ENCODE peak calls at places on chromosomes 5 and 9, in six cellular contexts. One of them, this sample, is unnamed.

GRCh38 chr5:141430332-141431113 is at the start of gene PCDHGA12:
- DNase-seq in lower leg skin: no peak
- DNase-seq in epithelial cell of esophagus: peak; percentile 77
- DNase-seq in psoas muscle: peak; percentile 82
- DNase-seq in astrocyte of the cerebellum: peak; percentile 70
- DNase-seq in H9: no peak
- DNase-seq in this sample: peak; percentile 52

GRCh38 chr9:95575796-95576195 is 59.0 kb upstream of the PTCH1 start:
- DNase-seq in lower leg skin: no peak
- DNase-seq in epithelial cell of esophagus: no peak
- DNase-seq in psoas muscle: no peak
- DNase-seq in astrocyte of the cerebellum: no peak
- DNase-seq in H9: no peak
- DNase-seq in this sample: no peak

GRCh38 chr9:101705135-101705661 is 33.2 kb downstream of the GRIN3A start:
- DNase-seq in lower leg skin: peak; percentile 81
- DNase-seq in epithelial cell of esophagus: peak; percentile 24
- DNase-seq in psoas muscle: peak; percentile 44
- DNase-seq in astrocyte of the cerebellum: no peak
- DNase-seq in H9: peak; percentile 82
- DNase-seq in this sample: peak; percentile 10

GRCh38 chr9:35603506-35603985 is 1.5 kb upstream of the TESK1 start:
- DNase-seq in lower leg skin: peak; percentile 97
- DNase-seq in epithelial cell of esophagus: peak; percentile 61
- DNase-seq in psoas muscle: peak; percentile 90
- DNase-seq in astrocyte of the cerebellum: no peak
- DNase-seq in H9: no peak
- DNase-seq in this sample: peak; percentile 2

GRCh38 chr5:160198148-160198545 is 31.2 kb upstream of the FABP6 start:
- DNase-seq in lower leg skin: no peak
- DNase-seq in epithelial cell of esophagus: no peak
- DNase-seq in psoas muscle: no peak
- DNase-seq in astrocyte of the cerebellum: no peak
- DNase-seq in H9: peak; percentile 33
- DNase-seq in this sample: no peak

GRCh38 chr5:175842947-175843793 is 28.2 kb upstream of the CPLX2 start:
- DNase-seq in lower leg skin: no peak
- DNase-seq in epithelial cell of esophagus: peak; percentile 17
- DNase-seq in psoas muscle: peak; percentile 54
- DNase-seq in astrocyte of the cerebellum: peak; percentile 32
- DNase-seq in H9: peak; percentile 56
- DNase-seq in this sample: peak; percentile 37

GRCh38 chr9:8576741-8577140 is 777.2 kb upstream of the DMAC1 start:
- DNase-seq in lower leg skin: no peak
- DNase-seq in epithelial cell of esophagus: no peak
- DNase-seq in psoas muscle: no peak
- DNase-seq in astrocyte of the cerebellum: no peak
- DNase-seq in H9: no peak
- DNase-seq in this sample: no peak

GRCh38 chr5:179837076-179838011 is 16.6 kb downstream of the SQSTM1 start:
- DNase-seq in lower leg skin: no peak
- DNase-seq in epithelial cell of esophagus: no peak
- DNase-seq in psoas muscle: no peak
- DNase-seq in astrocyte of the cerebellum: no peak
- DNase-seq in H9: no peak
- DNase-seq in this sample: no peak

GRCh38 chr9:104795857-104796256 is 31.9 kb downstream of the NIPSNAP3B start:
- DNase-seq in lower leg skin: no peak
- DNase-seq in epithelial cell of esophagus: no peak
- DNase-seq in psoas muscle: no peak
- DNase-seq in astrocyte of the cerebellum: no peak
- DNase-seq in H9: no peak
- DNase-seq in this sample: no peak

GRCh38 chr9:100689635-100690034 is 111.8 kb downstream of the CAVIN4 start:
- DNase-seq in lower leg skin: no peak
- DNase-seq in epithelial cell of esophagus: no peak
- DNase-seq in psoas muscle: no peak
- DNase-seq in astrocyte of the cerebellum: no peak
- DNase-seq in H9: no peak
- DNase-seq in this sample: no peak

GRCh38 chr9:105643795-105644194 is 18.5 kb upstream of the TAL2 start:
- DNase-seq in lower leg skin: no peak
- DNase-seq in epithelial cell of esophagus: no peak
- DNase-seq in psoas muscle: no peak
- DNase-seq in astrocyte of the cerebellum: no peak
- DNase-seq in H9: no peak
- DNase-seq in this sample: no peak

GRCh38 chr9:38761334-38761733 is 41.4 kb upstream of the FAM240B start:
- DNase-seq in lower leg skin: no peak
- DNase-seq in epithelial cell of esophagus: no peak
- DNase-seq in psoas muscle: no peak
- DNase-seq in astrocyte of the cerebellum: peak; percentile 2
- DNase-seq in H9: peak; percentile 54
- DNase-seq in this sample: no peak

GRCh38 chr5:172370237-172370640 is 84.1 kb downstream of the SH3PXD2B start:
- DNase-seq in lower leg skin: no peak
- DNase-seq in epithelial cell of esophagus: no peak
- DNase-seq in psoas muscle: no peak
- DNase-seq in astrocyte of the cerebellum: no peak
- DNase-seq in H9: no peak
- DNase-seq in this sample: no peak

GRCh38 chr9:75333624-75334023 is 245.3 kb downstream of the OSTF1 start:
- DNase-seq in lower leg skin: no peak
- DNase-seq in epithelial cell of esophagus: no peak
- DNase-seq in psoas muscle: no peak
- DNase-seq in astrocyte of the cerebellum: no peak
- DNase-seq in H9: no peak
- DNase-seq in this sample: no peak
- TF ChIP-seq CTCF in lower leg skin: no peak
- TF ChIP-seq CTCF in epithelial cell of esophagus: peak; percentile 5
- TF ChIP-seq CTCF in psoas muscle: peak; percentile 23
- TF ChIP-seq CTCF in astrocyte of the cerebellum: peak; percentile 14
- TF ChIP-seq CTCF in H9: peak; percentile 73
- TF ChIP-seq CTCF in this sample: no peak

GRCh38 chr5:177303121-177303924 is at the start of the genes PRELID1 and RAB24:
- DNase-seq in lower leg skin: peak; percentile 98
- DNase-seq in epithelial cell of esophagus: peak; percentile 91
- DNase-seq in psoas muscle: peak; percentile 95
- DNase-seq in astrocyte of the cerebellum: peak; percentile 42
- DNase-seq in H9: peak; percentile 87
- DNase-seq in this sample: peak; percentile 27
- TF ChIP-seq CTCF in lower leg skin: no peak
- TF ChIP-seq CTCF in epithelial cell of esophagus: peak; percentile 24
- TF ChIP-seq CTCF in psoas muscle: peak; percentile 23
- TF ChIP-seq CTCF in astrocyte of the cerebellum: peak; percentile 37
- TF ChIP-seq CTCF in H9: peak; percentile 40
- TF ChIP-seq CTCF in this sample: no peak

DNA sequence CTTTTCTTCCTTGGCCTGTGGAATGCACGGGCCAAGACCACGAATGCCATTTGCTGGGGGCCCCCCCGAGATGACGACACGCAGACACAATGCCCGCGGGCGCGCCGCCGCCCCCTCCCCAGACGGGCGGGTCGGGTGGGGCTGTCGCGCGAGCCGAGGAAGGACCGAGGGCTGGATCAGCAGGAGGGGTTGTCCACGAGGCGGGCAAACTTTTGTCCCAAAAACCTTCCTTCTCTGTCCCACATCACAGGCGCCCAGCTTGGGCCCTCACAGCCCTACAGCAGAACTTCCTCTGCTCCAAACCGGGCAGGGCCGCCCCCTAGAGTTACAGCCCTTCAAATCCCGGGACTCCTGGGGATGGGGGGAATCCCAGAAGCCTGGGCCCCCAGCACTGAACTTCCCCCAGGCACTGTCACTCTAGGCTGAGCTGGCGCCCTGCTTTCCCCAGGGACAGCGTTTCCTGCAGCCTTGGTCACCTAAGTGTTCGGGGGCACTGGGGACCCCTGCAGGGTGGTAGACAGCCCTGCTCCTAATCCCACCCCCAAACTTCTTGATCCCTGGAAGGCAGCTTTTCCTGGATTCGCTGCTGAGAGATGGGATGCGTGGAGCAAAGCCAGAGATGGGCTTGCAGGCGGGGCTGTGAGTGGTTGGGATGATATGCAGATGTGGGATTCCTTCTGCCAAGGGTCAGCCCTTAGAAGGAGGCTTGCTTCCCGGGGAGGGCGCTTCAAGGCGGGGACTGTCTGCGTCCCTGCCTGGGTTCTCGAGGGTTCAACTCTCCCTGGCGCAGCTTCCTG is 980 bp downstream of the COL5A1 start:
- DNase-seq in lower leg skin: peak; percentile 94
- DNase-seq in epithelial cell of esophagus: no peak
- DNase-seq in psoas muscle: peak; percentile 77
- DNase-seq in astrocyte of the cerebellum: no peak
- DNase-seq in H9: peak; percentile 59
- DNase-seq in this sample: no peak
- TF ChIP-seq CTCF in lower leg skin: no peak
- TF ChIP-seq CTCF in epithelial cell of esophagus: no peak
- TF ChIP-seq CTCF in psoas muscle: no peak
- TF ChIP-seq CTCF in astrocyte of the cerebellum: peak; percentile 51
- TF ChIP-seq CTCF in H9: no peak
- TF ChIP-seq CTCF in this sample: peak; percentile 34

GRCh38 chr5:101590384-101590783 is 687.3 kb upstream of the ST8SIA4 start:
- DNase-seq in lower leg skin: no peak
- DNase-seq in epithelial cell of esophagus: peak; percentile 3
- DNase-seq in psoas muscle: no peak
- DNase-seq in astrocyte of the cerebellum: no peak
- DNase-seq in H9: no peak
- DNase-seq in this sample: no peak
- TF ChIP-seq CTCF in lower leg skin: no peak
- TF ChIP-seq CTCF in epithelial cell of esophagus: peak; percentile 38
- TF ChIP-seq CTCF in psoas muscle: no peak
- TF ChIP-seq CTCF in astrocyte of the cerebellum: peak; percentile 44
- TF ChIP-seq CTCF in H9: peak; percentile 68
- TF ChIP-seq CTCF in this sample: peak; percentile 59

GRCh38 chr5:14323466-14323865 is 180.3 kb downstream of the TRIO start:
- DNase-seq in lower leg skin: peak; percentile 48
- DNase-seq in epithelial cell of esophagus: no peak
- DNase-seq in psoas muscle: no peak
- DNase-seq in astrocyte of the cerebellum: no peak
- DNase-seq in H9: no peak
- DNase-seq in this sample: no peak

GRCh38 chr5:14328144-14328543 is 185.0 kb downstream of the TRIO start:
- DNase-seq in lower leg skin: no peak
- DNase-seq in epithelial cell of esophagus: no peak
- DNase-seq in psoas muscle: no peak
- DNase-seq in astrocyte of the cerebellum: no peak
- DNase-seq in H9: no peak
- DNase-seq in this sample: no peak

GRCh38 chr5:14325369-14325768 is 182.2 kb downstream of the TRIO start:
- DNase-seq in lower leg skin: peak; percentile 29
- DNase-seq in epithelial cell of esophagus: no peak
- DNase-seq in psoas muscle: no peak
- DNase-seq in astrocyte of the cerebellum: no peak
- DNase-seq in H9: no peak
- DNase-seq in this sample: no peak

GRCh38 chr5:14327624-14328023 is 184.5 kb downstream of the TRIO start:
- DNase-seq in lower leg skin: no peak
- DNase-seq in epithelial cell of esophagus: no peak
- DNase-seq in psoas muscle: no peak
- DNase-seq in astrocyte of the cerebellum: no peak
- DNase-seq in H9: no peak
- DNase-seq in this sample: peak; percentile 8

DNA sequence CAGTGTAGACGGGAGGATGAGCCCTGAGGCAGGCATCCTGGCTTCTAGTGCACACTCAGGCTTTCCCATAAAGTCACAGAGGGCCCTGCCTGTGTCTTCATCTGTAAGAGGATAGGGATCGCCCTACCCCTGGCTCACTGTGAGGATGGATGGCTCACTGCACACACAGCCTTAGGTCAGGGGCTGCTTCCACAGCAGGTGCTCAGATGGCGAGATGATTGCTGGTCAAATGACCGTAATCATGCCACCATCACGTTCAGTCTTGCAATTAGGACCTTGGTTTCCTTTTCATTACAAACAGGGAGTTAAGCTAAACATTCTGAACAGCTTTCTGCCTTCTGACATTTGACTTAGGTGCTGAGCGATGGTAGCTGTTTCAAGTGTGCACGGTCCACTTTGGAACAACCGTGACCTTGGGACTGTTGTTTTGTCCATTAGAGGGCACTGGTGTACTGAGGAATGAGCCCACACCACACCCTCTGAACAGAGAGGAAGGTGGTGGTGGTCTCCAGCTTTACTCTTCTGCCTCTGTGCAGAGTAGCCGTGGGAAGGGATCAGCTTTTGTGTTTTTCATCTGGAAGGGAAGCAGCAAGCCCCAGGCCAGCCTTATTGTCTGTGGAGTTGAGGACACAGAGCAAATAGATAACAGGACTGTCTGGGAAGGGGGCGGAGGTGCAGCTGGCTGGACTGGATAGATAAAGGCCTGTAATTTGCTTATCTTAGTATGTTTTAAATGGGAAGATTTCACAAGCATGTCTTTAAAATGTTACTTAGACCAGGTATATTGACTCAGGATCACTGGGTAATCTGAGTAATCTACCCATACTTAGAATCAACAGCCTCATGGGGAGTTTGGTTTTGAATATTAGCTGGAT is 183.1 kb downstream of the TRIO start:
- DNase-seq in lower leg skin: no peak
- DNase-seq in epithelial cell of esophagus: no peak
- DNase-seq in psoas muscle: no peak
- DNase-seq in astrocyte of the cerebellum: no peak
- DNase-seq in H9: no peak
- DNase-seq in this sample: no peak
- TF ChIP-seq CTCF in lower leg skin: no peak
- TF ChIP-seq CTCF in epithelial cell of esophagus: no peak
- TF ChIP-seq CTCF in psoas muscle: peak; percentile 20
- TF ChIP-seq CTCF in astrocyte of the cerebellum: peak; percentile 28
- TF ChIP-seq CTCF in H9: peak; percentile 70
- TF ChIP-seq CTCF in this sample: peak; percentile 31

DNA sequence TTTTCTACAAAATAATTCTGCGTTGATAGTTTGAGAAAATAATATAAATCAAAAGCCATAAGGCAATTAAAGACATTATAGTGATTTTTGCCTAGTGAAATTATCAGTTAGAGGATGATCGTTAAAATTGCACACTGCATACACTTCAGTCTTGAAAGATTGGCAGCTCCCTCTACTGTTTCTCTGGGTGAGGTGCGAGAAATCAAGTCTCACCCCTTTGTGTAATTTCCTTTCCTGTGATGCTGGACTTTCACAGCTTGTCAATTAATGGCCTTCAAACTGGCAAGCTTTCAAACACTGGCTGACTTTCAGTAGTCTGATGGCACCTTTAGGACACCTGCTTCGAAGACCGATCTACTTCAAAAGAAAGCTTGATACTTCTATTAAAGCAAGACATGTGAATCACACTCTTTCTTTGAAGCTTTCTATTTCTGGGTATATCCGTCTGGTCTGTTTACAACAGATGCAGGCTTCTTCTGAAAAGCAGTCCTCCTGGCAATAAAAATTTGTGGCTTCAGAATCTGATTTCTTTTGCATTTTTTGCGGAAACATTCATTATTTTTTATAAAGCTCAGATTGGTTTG is 706.8 kb upstream of the PTPRD start:
- DNase-seq in lower leg skin: no peak
- DNase-seq in epithelial cell of esophagus: peak; percentile 51
- DNase-seq in psoas muscle: no peak
- DNase-seq in astrocyte of the cerebellum: peak; percentile 8
- DNase-seq in H9: no peak
- DNase-seq in this sample: no peak
- TF ChIP-seq CTCF in lower leg skin: no peak
- TF ChIP-seq CTCF in epithelial cell of esophagus: peak; percentile 80
- TF ChIP-seq CTCF in psoas muscle: no peak
- TF ChIP-seq CTCF in astrocyte of the cerebellum: peak; percentile 67
- TF ChIP-seq CTCF in H9: peak; percentile 76
- TF ChIP-seq CTCF in this sample: peak; percentile 86

GRCh38 chr5:144352318-144352717 is 181.6 kb downstream of the KCTD16 start:
- DNase-seq in lower leg skin: no peak
- DNase-seq in epithelial cell of esophagus: no peak
- DNase-seq in psoas muscle: no peak
- DNase-seq in astrocyte of the cerebellum: no peak
- DNase-seq in H9: no peak
- DNase-seq in this sample: no peak
- TF ChIP-seq CTCF in lower leg skin: no peak
- TF ChIP-seq CTCF in epithelial cell of esophagus: no peak
- TF ChIP-seq CTCF in psoas muscle: no peak
- TF ChIP-seq CTCF in astrocyte of the cerebellum: no peak
- TF ChIP-seq CTCF in H9: no peak
- TF ChIP-seq CTCF in this sample: no peak

This sample was measured in retinal pigment epithelial cell.